ENCODE peak calls at places on chromosome 1, in ten cellular contexts. One of them, this sample, is unnamed. For H3K27me3, the result is how much of the 10 kb centered on the place peaks cover.

GRCh38 chr1:230772457-230773395 is 25.5 kb downstream of the CAPN9 start:
- DNase-seq in thoracic aorta: no peak
- DNase-seq in CD4-positive, alpha-beta T cell: no peak
- DNase-seq in aorta: no peak
- DNase-seq in AG04450: no peak
- DNase-seq in transverse colon: no peak
- DNase-seq in Panc1: no peak
- DNase-seq in tibial artery: no peak
- DNase-seq in spleen: no peak
- DNase-seq in prostate gland: peak
- DNase-seq in this sample: no peak

GRCh38 chr1:180123463-180123936 is 31.2 kb upstream of the QSOX1 start:
- DNase-seq in CD4-positive, alpha-beta T cell: no peak
- DNase-seq in tibial artery: no peak
- DNase-seq in prostate gland: no peak
- DNase-seq in Panc1: no peak
- DNase-seq in thoracic aorta: no peak
- DNase-seq in spleen: no peak
- DNase-seq in aorta: no peak
- DNase-seq in transverse colon: no peak
- DNase-seq in AG04450: no peak
- DNase-seq in this sample: no peak

GRCh38 chr1:245154429-245155185 is at the start of gene KIF26B:
- DNase-seq in transverse colon: no peak
- DNase-seq in Panc1: no peak
- DNase-seq in AG04450: no peak
- DNase-seq in spleen: peak
- DNase-seq in prostate gland: no peak
- DNase-seq in thoracic aorta: no peak
- DNase-seq in CD4-positive, alpha-beta T cell: no peak
- DNase-seq in tibial artery: no peak
- DNase-seq in aorta: peak
- DNase-seq in this sample: no peak

GRCh38 chr1:22077728-22078127 is 25.2 kb downstream of the CDC42 start:
- DNase-seq in thoracic aorta: no peak
- DNase-seq in tibial artery: no peak
- DNase-seq in spleen: no peak
- DNase-seq in transverse colon: no peak
- DNase-seq in AG04450: no peak
- DNase-seq in Panc1: no peak
- DNase-seq in prostate gland: no peak
- DNase-seq in CD4-positive, alpha-beta T cell: no peak
- DNase-seq in aorta: no peak
- DNase-seq in this sample: no peak

GRCh38 chr1:199422206-199422605 is 605.3 kb upstream of the NR5A2 start:
- DNase-seq in thoracic aorta: no peak
- DNase-seq in aorta: no peak
- DNase-seq in Panc1: peak
- DNase-seq in spleen: no peak
- DNase-seq in transverse colon: no peak
- DNase-seq in CD4-positive, alpha-beta T cell: no peak
- DNase-seq in prostate gland: no peak
- DNase-seq in tibial artery: no peak
- DNase-seq in AG04450: peak
- DNase-seq in this sample: no peak

GRCh38 chr1:32801096-32801713 is 16.0 kb downstream of the YARS1 start:
- DNase-seq in thoracic aorta: no peak
- DNase-seq in spleen: no peak
- DNase-seq in aorta: no peak
- DNase-seq in prostate gland: no peak
- DNase-seq in tibial artery: no peak
- DNase-seq in CD4-positive, alpha-beta T cell: peak
- DNase-seq in transverse colon: no peak
- DNase-seq in AG04450: peak
- DNase-seq in Panc1: no peak
- DNase-seq in this sample: no peak

GRCh38 chr1:62395291-62395690 is 41.6 kb upstream of the USP1 start:
- DNase-seq in thoracic aorta: no peak
- DNase-seq in Panc1: no peak
- DNase-seq in transverse colon: no peak
- DNase-seq in CD4-positive, alpha-beta T cell: no peak
- DNase-seq in prostate gland: no peak
- DNase-seq in tibial artery: no peak
- DNase-seq in AG04450: no peak
- DNase-seq in spleen: no peak
- DNase-seq in aorta: no peak
- DNase-seq in this sample: no peak

GRCh38 chr1:44801491-44802305 is 1.5 kb downstream of the PLK3 start:
- DNase-seq in prostate gland: no peak
- DNase-seq in thoracic aorta: no peak
- DNase-seq in aorta: peak
- DNase-seq in tibial artery: no peak
- DNase-seq in transverse colon: peak
- DNase-seq in CD4-positive, alpha-beta T cell: no peak
- DNase-seq in spleen: peak
- DNase-seq in Panc1: no peak
- DNase-seq in AG04450: no peak
- DNase-seq in this sample: no peak

GRCh38 chr1:152964536-152964935 is 5.9 kb upstream of the SPRR4 start:
- DNase-seq in AG04450: no peak
- DNase-seq in tibial artery: no peak
- DNase-seq in CD4-positive, alpha-beta T cell: no peak
- DNase-seq in aorta: no peak
- DNase-seq in transverse colon: no peak
- DNase-seq in Panc1: no peak
- DNase-seq in spleen: no peak
- DNase-seq in thoracic aorta: no peak
- DNase-seq in prostate gland: no peak
- DNase-seq in this sample: no peak

GRCh38 chr1:20325844-20326323 is 35.2 kb downstream of the VWA5B1 start:
- DNase-seq in Panc1: no peak
- DNase-seq in CD4-positive, alpha-beta T cell: no peak
- DNase-seq in thoracic aorta: no peak
- DNase-seq in spleen: no peak
- DNase-seq in tibial artery: no peak
- DNase-seq in prostate gland: peak
- DNase-seq in transverse colon: no peak
- DNase-seq in aorta: peak
- DNase-seq in AG04450: no peak
- DNase-seq in this sample: no peak

GRCh38 chr1:246117066-246117791 is 389.9 kb downstream of the SMYD3 start:
- DNase-seq in transverse colon: peak
- DNase-seq in aorta: no peak
- DNase-seq in tibial artery: no peak
- DNase-seq in thoracic aorta: no peak
- DNase-seq in prostate gland: no peak
- DNase-seq in Panc1: no peak
- DNase-seq in AG04450: peak
- DNase-seq in spleen: no peak
- DNase-seq in CD4-positive, alpha-beta T cell: peak
- DNase-seq in this sample: no peak

DNA sequence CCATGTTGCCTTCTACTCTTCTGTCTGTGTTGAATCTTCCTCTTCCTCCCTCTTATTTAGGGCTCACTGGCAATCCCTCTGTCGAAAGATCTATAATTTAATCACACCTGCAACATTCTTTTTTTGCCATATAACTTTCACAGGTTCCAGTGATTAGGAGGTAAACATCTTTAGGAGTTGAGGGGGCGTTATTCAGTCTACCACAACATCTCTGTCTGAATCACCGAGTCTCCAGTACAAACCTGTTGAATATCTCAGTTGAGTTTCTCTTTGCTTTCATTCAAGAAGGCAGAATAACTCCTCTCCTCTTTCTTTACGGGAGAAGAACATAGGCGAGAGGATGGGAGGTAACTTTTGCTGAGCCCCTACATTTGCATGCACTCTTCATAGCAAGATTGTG is 101.9 kb upstream of the CDC42BPA start:
- DNase-seq in Panc1: no peak
- DNase-seq in CD4-positive, alpha-beta T cell: no peak
- DNase-seq in spleen: no peak
- DNase-seq in prostate gland: no peak
- DNase-seq in tibial artery: no peak
- DNase-seq in thoracic aorta: no peak
- DNase-seq in AG04450: no peak
- DNase-seq in transverse colon: no peak
- DNase-seq in aorta: no peak
- DNase-seq in this sample: no peak
- H3K27me3 ChIP-seq in Panc1: under half
- H3K27me3 ChIP-seq in CD4-positive, alpha-beta T cell: under half
- H3K27me3 ChIP-seq in spleen: under half
- H3K27me3 ChIP-seq in prostate gland: under half
- H3K27me3 ChIP-seq in tibial artery: under half
- H3K27me3 ChIP-seq in thoracic aorta: under half
- H3K27me3 ChIP-seq in AG04450: under half
- H3K27me3 ChIP-seq in transverse colon: under half
- H3K27me3 ChIP-seq in aorta: under half
- H3K27me3 ChIP-seq in this sample: under half

GRCh38 chr1:65845758-65846060 is 53.0 kb downstream of the PDE4B start:
- DNase-seq in CD4-positive, alpha-beta T cell: no peak
- DNase-seq in thoracic aorta: no peak
- DNase-seq in aorta: no peak
- DNase-seq in tibial artery: no peak
- DNase-seq in AG04450: no peak
- DNase-seq in Panc1: no peak
- DNase-seq in spleen: no peak
- DNase-seq in prostate gland: no peak
- DNase-seq in transverse colon: no peak
- DNase-seq in this sample: no peak

GRCh38 chr1:65844990-65845757 is 52.5 kb downstream of the PDE4B start:
- DNase-seq in Panc1: no peak
- DNase-seq in tibial artery: no peak
- DNase-seq in thoracic aorta: no peak
- DNase-seq in AG04450: no peak
- DNase-seq in transverse colon: no peak
- DNase-seq in aorta: no peak
- DNase-seq in CD4-positive, alpha-beta T cell: no peak
- DNase-seq in prostate gland: no peak
- DNase-seq in spleen: no peak
- DNase-seq in this sample: no peak

GRCh38 chr1:65850281-65850680 is 57.6 kb downstream of the PDE4B start:
- DNase-seq in aorta: no peak
- DNase-seq in thoracic aorta: no peak
- DNase-seq in prostate gland: no peak
- DNase-seq in tibial artery: no peak
- DNase-seq in Panc1: no peak
- DNase-seq in spleen: no peak
- DNase-seq in transverse colon: no peak
- DNase-seq in AG04450: no peak
- DNase-seq in CD4-positive, alpha-beta T cell: no peak
- DNase-seq in this sample: no peak

GRCh38 chr1:65846911-65847310 is 54.2 kb downstream of the PDE4B start:
- DNase-seq in AG04450: no peak
- DNase-seq in transverse colon: no peak
- DNase-seq in tibial artery: no peak
- DNase-seq in CD4-positive, alpha-beta T cell: no peak
- DNase-seq in spleen: no peak
- DNase-seq in prostate gland: no peak
- DNase-seq in thoracic aorta: no peak
- DNase-seq in aorta: no peak
- DNase-seq in Panc1: no peak
- DNase-seq in this sample: no peak
- H3K27me3 ChIP-seq in AG04450: under half
- H3K27me3 ChIP-seq in transverse colon: under half
- H3K27me3 ChIP-seq in tibial artery: under half
- H3K27me3 ChIP-seq in CD4-positive, alpha-beta T cell: under half
- H3K27me3 ChIP-seq in spleen: under half
- H3K27me3 ChIP-seq in prostate gland: under half
- H3K27me3 ChIP-seq in thoracic aorta: under half
- H3K27me3 ChIP-seq in aorta: under half
- H3K27me3 ChIP-seq in Panc1: under half
- H3K27me3 ChIP-seq in this sample: under half

GRCh38 chr1:178017517-178017916 is 47.7 kb upstream of the SEC16B start:
- DNase-seq in tibial artery: no peak
- DNase-seq in thoracic aorta: no peak
- DNase-seq in CD4-positive, alpha-beta T cell: no peak
- DNase-seq in spleen: no peak
- DNase-seq in AG04450: no peak
- DNase-seq in prostate gland: no peak
- DNase-seq in transverse colon: no peak
- DNase-seq in aorta: no peak
- DNase-seq in Panc1: no peak
- DNase-seq in this sample: no peak
- H3K27me3 ChIP-seq in tibial artery: under half
- H3K27me3 ChIP-seq in thoracic aorta: under half
- H3K27me3 ChIP-seq in CD4-positive, alpha-beta T cell: under half
- H3K27me3 ChIP-seq in spleen: under half
- H3K27me3 ChIP-seq in AG04450: under half
- H3K27me3 ChIP-seq in prostate gland: under half
- H3K27me3 ChIP-seq in transverse colon: under half
- H3K27me3 ChIP-seq in aorta: under half
- H3K27me3 ChIP-seq in Panc1: under half
- H3K27me3 ChIP-seq in this sample: under half

DNA sequence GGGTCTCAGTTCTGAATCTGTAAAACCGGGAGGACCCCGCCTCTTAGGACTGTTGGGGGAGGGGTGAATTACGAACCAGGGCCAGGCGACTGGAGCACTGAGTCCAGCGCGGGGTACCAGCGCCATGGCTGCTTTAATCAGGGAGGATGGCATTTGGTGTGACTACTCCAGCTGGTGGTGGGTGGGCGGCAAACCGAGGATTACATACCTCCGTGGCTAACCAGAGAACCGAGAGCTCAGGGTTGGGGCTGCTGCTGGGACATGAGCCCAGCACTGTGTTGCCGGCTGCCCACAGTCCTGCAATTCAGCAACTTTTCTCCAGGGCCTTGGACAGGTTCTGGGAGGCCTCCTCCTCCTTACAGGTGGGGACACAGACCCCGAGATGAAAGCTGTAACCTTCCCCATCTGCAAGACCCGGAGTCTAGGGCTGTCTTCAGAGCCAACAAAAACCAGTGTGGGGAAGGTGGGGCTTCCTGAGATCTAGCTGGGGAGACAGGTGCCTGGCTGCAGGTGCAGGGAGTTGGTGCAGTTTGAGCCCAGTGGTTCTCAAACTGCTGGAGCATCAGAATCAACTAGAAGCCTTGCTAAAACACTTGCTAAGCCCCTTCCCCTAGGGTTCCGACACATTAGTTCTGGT is 273.5 kb downstream of the FOXD2 start:
- DNase-seq in Panc1: no peak
- DNase-seq in transverse colon: no peak
- DNase-seq in prostate gland: no peak
- DNase-seq in aorta: no peak
- DNase-seq in spleen: no peak
- DNase-seq in thoracic aorta: no peak
- DNase-seq in tibial artery: no peak
- DNase-seq in AG04450: no peak
- DNase-seq in CD4-positive, alpha-beta T cell: no peak
- DNase-seq in this sample: no peak
- H3K27me3 ChIP-seq in Panc1: under half
- H3K27me3 ChIP-seq in transverse colon: half or more
- H3K27me3 ChIP-seq in prostate gland: under half
- H3K27me3 ChIP-seq in aorta: under half
- H3K27me3 ChIP-seq in spleen: half or more
- H3K27me3 ChIP-seq in thoracic aorta: under half
- H3K27me3 ChIP-seq in tibial artery: under half
- H3K27me3 ChIP-seq in AG04450: half or more
- H3K27me3 ChIP-seq in CD4-positive, alpha-beta T cell: half or more
- H3K27me3 ChIP-seq in this sample: half or more

GRCh38 chr1:159943908-159944622 is 1.3 kb downstream of the IGSF9 start:
- DNase-seq in AG04450: no peak
- DNase-seq in spleen: peak
- DNase-seq in Panc1: no peak
- DNase-seq in prostate gland: peak
- DNase-seq in thoracic aorta: no peak
- DNase-seq in CD4-positive, alpha-beta T cell: no peak
- DNase-seq in aorta: no peak
- DNase-seq in transverse colon: no peak
- DNase-seq in tibial artery: peak
- DNase-seq in this sample: no peak
- H3K27me3 ChIP-seq in AG04450: half or more
- H3K27me3 ChIP-seq in spleen: under half
- H3K27me3 ChIP-seq in Panc1: under half
- H3K27me3 ChIP-seq in prostate gland: under half
- H3K27me3 ChIP-seq in thoracic aorta: under half
- H3K27me3 ChIP-seq in CD4-positive, alpha-beta T cell: under half
- H3K27me3 ChIP-seq in aorta: under half
- H3K27me3 ChIP-seq in transverse colon: under half
- H3K27me3 ChIP-seq in tibial artery: under half
- H3K27me3 ChIP-seq in this sample: under half